ENCODE peak calls at places on chromosomes 11 and 22, in five cellular contexts. N is coronary artery, U is AG04449, M is MCF 10A, B is esophagus squamous epithelium. J is an unnamed sample.
A peak's percentile ranks its signal among the peaks of the same experiment; 100 is the strongest.

GRCh38 chr11:57349491-57350274 is 11.5 kb downstream of the P2RX3 start:
- DNase-seq in M (peak; percentile 52), B (no peak), N (no peak), U (no peak), J (peak; percentile 84)

GRCh38 chr11:68021167-68021787 is 9.2 kb upstream of the NDUFS8 start:
- DNase-seq in U (no peak), N (no peak), M (peak; percentile 73), B (no peak), J (no peak)

GRCh38 chr11:57618438-57618837 is 21.0 kb downstream of the SERPING1 start:
- DNase-seq in N (no peak), B (no peak), M (no peak), U (no peak), J (no peak)

GRCh38 chr11:130171534-130171933 is 12.0 kb downstream of the ST14 start:
- DNase-seq in B (no peak), N (no peak), U (no peak), M (no peak), J (no peak)

GRCh38 chr11:2536440-2536989 is 91.7 kb downstream of the KCNQ1 start:
- DNase-seq in U (no peak), N (peak; percentile 43), M (no peak), B (no peak), J (no peak)

GRCh38 chr11:109374032-109374431 is 48.0 kb upstream of the C11orf87 start:
- DNase-seq in M (no peak), U (no peak), B (no peak), N (no peak), J (no peak)

GRCh38 chr11:2534131-2534956 is 89.5 kb downstream of the KCNQ1 start:
- DNase-seq in N (peak; percentile 76), U (no peak), M (peak; percentile 84), B (no peak), J (no peak)

GRCh38 chr11:96620464-96621044 is 230.7 kb downstream of the JRKL start:
- DNase-seq in N (no peak), U (no peak), B (no peak), M (no peak), J (no peak)

GRCh38 chr22:23868580-23868979 is 10.9 kb downstream of the SLC2A11 start:
- DNase-seq in B (no peak), U (no peak), M (no peak), N (no peak), J (no peak)

GRCh38 chr11:86952933-86953637 is 2.1 kb downstream of the FZD4 start:
- DNase-seq in B (no peak), U (no peak), N (no peak), M (no peak), J (no peak)

DNA sequence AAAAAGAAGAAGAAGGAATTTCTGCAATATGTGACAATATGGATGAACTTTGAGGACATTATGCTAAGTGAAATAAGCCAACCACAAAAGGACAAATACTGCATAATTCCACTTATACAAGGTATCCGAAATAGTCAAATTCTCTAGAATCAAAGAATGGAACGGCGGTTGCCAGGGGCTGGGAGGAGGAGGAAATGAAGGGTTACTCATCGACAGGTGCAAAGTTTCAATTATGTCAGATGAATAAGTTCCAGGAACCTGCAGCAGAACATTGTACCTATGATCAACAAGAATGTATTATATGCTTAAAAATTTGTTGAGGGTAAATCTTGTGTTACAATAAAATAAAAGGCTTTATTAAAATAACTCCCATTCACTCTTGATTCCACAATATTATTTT is 49.0 kb downstream of the SC5D start:
- DNase-seq in B (no peak), N (no peak), U (no peak), M (no peak), J (no peak)
- TF ChIP-seq CTCF in B (no peak), N (no peak), U (no peak), M (no peak), J (no peak)

GRCh38 chr22:46827781-46828180 is 65.3 kb downstream of the TBC1D22A start:
- DNase-seq in U (no peak), N (peak; percentile 24), M (no peak), B (no peak), J (no peak)

GRCh38 chr22:46830841-46831240 is 68.4 kb downstream of the TBC1D22A start:
- DNase-seq in M (no peak), N (peak; percentile 56), B (no peak), U (no peak), J (no peak)

GRCh38 chr22:46829140-46829891 is 66.9 kb downstream of the TBC1D22A start:
- DNase-seq in N (peak; percentile 19), B (no peak), U (peak; percentile 86), M (peak; percentile 84), J (no peak)

GRCh38 chr22:46828323-46829139 is 66.1 kb downstream of the TBC1D22A start:
- DNase-seq in B (no peak), M (no peak), N (peak; percentile 58), U (no peak), J (no peak)

GRCh38 chr22:46830001-46830715 is 67.7 kb downstream of the TBC1D22A start:
- DNase-seq in B (no peak), M (peak; percentile 55), U (no peak), N (peak; percentile 68), J (peak; percentile 62)
- TF ChIP-seq CTCF in B (no peak), M (no peak), U (no peak), N (no peak), J (no peak)

GRCh38 chr11:125932301-125932700 is 13.5 kb upstream of the VSIG10L2 start:
- DNase-seq in N (no peak), U (no peak), M (no peak), B (no peak), J (peak; percentile 36)

GRCh38 chr11:125934473-125934872 is 11.4 kb upstream of the VSIG10L2 start:
- DNase-seq in U (no peak), B (no peak), N (no peak), M (no peak), J (no peak)

GRCh38 chr11:125935629-125936199 is 10.1 kb upstream of the VSIG10L2 start:
- DNase-seq in B (no peak), N (no peak), M (no peak), U (no peak), J (no peak)

GRCh38 chr11:125933030-125933813 is 12.6 kb upstream of the VSIG10L2 start:
- DNase-seq in B (no peak), M (no peak), U (no peak), N (no peak), J (no peak)

GRCh38 chr11:125935056-125935455 is 10.8 kb upstream of the VSIG10L2 start:
- DNase-seq in U (no peak), M (no peak), N (no peak), B (no peak), J (no peak)
- TF ChIP-seq CTCF in U (no peak), M (no peak), N (no peak), B (no peak), J (no peak)

DNA sequence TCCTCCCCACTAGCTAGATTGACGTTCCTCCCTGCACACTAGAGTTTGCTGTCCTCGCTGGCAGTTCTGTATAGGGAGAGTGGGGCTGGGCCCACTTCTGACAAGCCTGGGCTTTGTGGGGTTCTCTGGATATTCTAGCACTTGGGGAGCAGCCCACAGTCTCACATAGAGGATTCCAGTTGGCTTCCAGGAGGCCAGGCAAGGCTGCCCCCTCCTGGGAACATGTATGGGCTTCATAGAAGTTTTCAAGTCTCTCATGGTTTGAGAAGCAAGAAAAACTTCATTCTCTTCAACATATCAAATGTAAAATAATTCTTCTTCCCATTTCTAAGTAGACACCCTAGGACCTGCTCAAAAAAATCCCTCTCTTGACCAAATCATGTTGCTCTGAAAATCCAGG is 87.5 kb downstream of the NAV2 start:
- DNase-seq in U (no peak), B (no peak), M (peak; percentile 27), N (no peak), J (no peak)
- TF ChIP-seq CTCF in U (peak; percentile 34), B (no peak), M (no peak), N (no peak), J (no peak)

GRCh38 chr11:61955031-61955415 is 4.9 kb downstream of the BEST1 start:
- DNase-seq in M (peak; percentile 81), B (no peak), N (peak; percentile 86), U (no peak), J (peak; percentile 68)
- TF ChIP-seq CTCF in M (no peak), B (no peak), N (no peak), U (peak; percentile 54), J (no peak)

J was measured in type B pancreatic cell.